ENCODE peak calls at places on chromosomes 16 and 17, in six cellular contexts. Q is H1, J is GM12891, E is K562, P is GM12878, X is HepG2. U is an unnamed sample.
A peak's percentile ranks its signal among the peaks of the same experiment; 100 is the strongest.

GRCh38 chr16:10566613-10567012 is 13.8 kb downstream of the EMP2 start:
- DNase-seq in X (no peak), P (no peak), J (no peak), Q (no peak), E (no peak), U (no peak)

GRCh38 chr16:49281843-49282642 is 405 bp upstream of the CBLN1 start:
- DNase-seq in P (no peak), E (peak; percentile 92), Q (peak; percentile 54), X (no peak), J (peak; percentile 84), U (peak; percentile 85)

GRCh38 chr16:9682320-9682719 is 499.9 kb downstream of the GRIN2A start:
- DNase-seq in J (no peak), Q (no peak), X (no peak), P (no peak), E (no peak), U (no peak)

GRCh38 chr17:67712375-67712774 is 5.4 kb upstream of the NOL11 start:
- DNase-seq in J (no peak), Q (no peak), E (no peak), P (no peak), X (no peak), U (no peak)

GRCh38 chr16:16148755-16149154 is 74.5 kb downstream of the ABCC6 start:
- DNase-seq in X (no peak), Q (no peak), P (no peak), E (no peak), J (no peak), U (no peak)

GRCh38 chr17:80036715-80037477 is 454 bp downstream of the CCDC40 start:
- DNase-seq in E (peak; percentile 20), Q (no peak), X (peak; percentile 57), P (no peak), J (no peak), U (no peak)

GRCh38 chr16:83136924-83137323 is 510.2 kb downstream of the CDH13 start:
- DNase-seq in X (no peak), P (no peak), Q (no peak), J (no peak), E (no peak), U (no peak)

GRCh38 chr16:19179890-19180490 is 11.9 kb downstream of the SYT17 start:
- DNase-seq in X (peak; percentile 62), J (peak; percentile 70), P (no peak), E (peak; percentile 77), Q (no peak), U (peak; percentile 50)

GRCh38 chr16:4790871-4791270 is 2.7 kb upstream of the SEPTIN12 start:
- DNase-seq in E (no peak), J (no peak), Q (no peak), X (no peak), P (no peak), U (no peak)

GRCh38 chr16:25828510-25828909 is 136.8 kb downstream of the HS3ST4 start:
- DNase-seq in Q (no peak), E (no peak), X (no peak), P (no peak), J (no peak), U (no peak)

GRCh38 chr16:27430512-27430911 is 28.5 kb downstream of the IL21R start:
- DNase-seq in Q (no peak), X (no peak), P (no peak), J (no peak), E (no peak), U (no peak)

GRCh38 chr17:59503489-59503888 is 61.9 kb upstream of the DHX40 start:
- DNase-seq in E (no peak), P (no peak), Q (no peak), J (no peak), X (no peak), U (no peak)

GRCh38 chr16:89738538-89739317 is 17.4 kb downstream of the ZNF276 start:
- DNase-seq in P (no peak), J (no peak), X (no peak), Q (no peak), E (no peak), U (no peak)

GRCh38 chr17:45201457-45201856 is 20.2 kb upstream of the FMNL1 start:
- DNase-seq in P (no peak), X (no peak), E (no peak), J (no peak), Q (no peak), U (no peak)

GRCh38 chr17:57801044-57801711 is 48.7 kb downstream of the MRPS23 start:
- DNase-seq in J (no peak), P (no peak), X (no peak), E (no peak), Q (no peak), U (no peak)

GRCh38 chr17:327971-328370 is 24.6 kb downstream of the RPH3AL start:
- DNase-seq in J (no peak), P (no peak), X (no peak), Q (no peak), E (no peak), U (no peak)

GRCh38 chr17:34154916-34155730 is 100.0 kb upstream of the CCL2 start:
- DNase-seq in E (no peak), Q (no peak), P (no peak), X (no peak), J (no peak), U (no peak)

GRCh38 chr17:9241371-9241712 is 220.0 kb downstream of the NTN1 start:
- DNase-seq in P (no peak), X (no peak), J (no peak), E (no peak), Q (no peak), U (no peak)

GRCh38 chr16:78362736-78363135 is 263.3 kb downstream of the WWOX start:
- DNase-seq in X (no peak), J (no peak), Q (no peak), E (no peak), P (no peak), U (no peak)

GRCh38 chr16:17303101-17303500 is 167.7 kb downstream of the XYLT1 start:
- DNase-seq in P (no peak), X (no peak), J (no peak), Q (no peak), E (no peak), U (no peak)

DNA sequence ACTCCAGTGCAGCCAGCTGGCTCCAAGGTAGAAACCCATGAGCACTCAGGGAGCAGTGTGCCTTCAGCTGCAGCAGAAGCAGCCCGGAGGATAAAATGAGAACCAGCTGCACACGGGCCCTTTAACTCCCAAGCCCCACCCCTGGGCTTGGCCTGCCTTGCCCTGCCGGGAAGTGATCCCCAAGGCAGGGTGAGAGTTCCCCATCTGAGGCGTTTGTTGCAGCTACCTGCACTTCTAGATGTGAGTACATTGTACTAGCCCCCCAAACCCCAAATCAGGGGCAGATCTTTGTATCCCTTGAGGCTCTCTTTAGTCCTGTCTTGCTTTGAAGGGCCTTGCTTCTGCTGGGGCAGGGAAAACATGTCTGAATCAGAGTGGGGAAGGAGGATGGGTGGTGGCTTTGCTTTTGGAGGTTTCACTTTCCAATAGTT is at the start of gene MVP:
- DNase-seq in J (peak; percentile 63), Q (no peak), P (no peak), X (no peak), E (peak; percentile 51), U (peak; percentile 73)
- TF ChIP-seq TAF1 in J (no peak), Q (no peak), P (no peak), X (no peak), E (no peak), U (peak; percentile 39)

GRCh38 chr16:68779891-68780290 is 42.8 kb downstream of the CDH1 start:
- DNase-seq in J (no peak), X (peak; percentile 30), E (no peak), P (no peak), Q (no peak), U (no peak)
- TF ChIP-seq POLR2A in J (no peak), X (no peak), E (no peak), P (no peak), Q (no peak), U (no peak)

DNA sequence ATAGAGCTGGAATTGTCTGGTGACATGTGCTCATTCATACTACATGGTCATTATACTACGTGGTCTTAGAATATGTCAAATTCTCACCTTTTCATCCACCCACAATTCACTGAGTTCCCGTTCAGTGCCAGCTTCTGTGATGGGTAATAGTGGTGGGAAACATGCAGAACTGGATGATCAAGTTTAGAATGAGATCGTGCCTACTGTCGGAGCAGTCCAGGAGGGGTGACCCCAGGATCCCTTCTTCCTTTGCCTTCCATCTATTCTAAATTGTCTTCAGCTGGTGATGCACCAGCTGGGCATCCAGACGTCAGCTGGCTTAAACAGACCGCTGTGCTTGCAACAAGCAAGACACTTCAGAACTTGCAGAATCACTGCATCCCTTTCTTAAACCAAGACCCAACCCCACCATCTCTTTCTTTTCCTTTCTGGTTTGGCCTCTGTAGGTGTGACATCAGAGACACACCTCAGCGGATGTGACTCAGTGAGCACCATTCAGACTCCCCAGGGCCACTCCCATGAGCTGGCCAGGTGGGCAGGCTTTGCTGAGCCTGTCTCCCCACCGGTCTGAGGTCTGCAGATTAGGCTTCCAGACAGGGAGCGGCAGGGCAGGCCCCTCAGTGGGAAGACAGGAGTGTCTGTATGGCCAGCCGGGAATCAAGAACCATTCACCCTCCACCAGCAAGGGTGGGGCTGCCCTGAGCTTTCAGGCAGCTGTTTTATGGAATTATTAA is 18.1 kb downstream of the C17orf100 start:
- DNase-seq in X (no peak), P (no peak), J (no peak), Q (no peak), E (no peak), U (no peak)
- TF ChIP-seq POLR2AphosphoS5 in X (no peak), P (no peak), J (no peak), Q (no peak), E (no peak), U (no peak)

DNA sequence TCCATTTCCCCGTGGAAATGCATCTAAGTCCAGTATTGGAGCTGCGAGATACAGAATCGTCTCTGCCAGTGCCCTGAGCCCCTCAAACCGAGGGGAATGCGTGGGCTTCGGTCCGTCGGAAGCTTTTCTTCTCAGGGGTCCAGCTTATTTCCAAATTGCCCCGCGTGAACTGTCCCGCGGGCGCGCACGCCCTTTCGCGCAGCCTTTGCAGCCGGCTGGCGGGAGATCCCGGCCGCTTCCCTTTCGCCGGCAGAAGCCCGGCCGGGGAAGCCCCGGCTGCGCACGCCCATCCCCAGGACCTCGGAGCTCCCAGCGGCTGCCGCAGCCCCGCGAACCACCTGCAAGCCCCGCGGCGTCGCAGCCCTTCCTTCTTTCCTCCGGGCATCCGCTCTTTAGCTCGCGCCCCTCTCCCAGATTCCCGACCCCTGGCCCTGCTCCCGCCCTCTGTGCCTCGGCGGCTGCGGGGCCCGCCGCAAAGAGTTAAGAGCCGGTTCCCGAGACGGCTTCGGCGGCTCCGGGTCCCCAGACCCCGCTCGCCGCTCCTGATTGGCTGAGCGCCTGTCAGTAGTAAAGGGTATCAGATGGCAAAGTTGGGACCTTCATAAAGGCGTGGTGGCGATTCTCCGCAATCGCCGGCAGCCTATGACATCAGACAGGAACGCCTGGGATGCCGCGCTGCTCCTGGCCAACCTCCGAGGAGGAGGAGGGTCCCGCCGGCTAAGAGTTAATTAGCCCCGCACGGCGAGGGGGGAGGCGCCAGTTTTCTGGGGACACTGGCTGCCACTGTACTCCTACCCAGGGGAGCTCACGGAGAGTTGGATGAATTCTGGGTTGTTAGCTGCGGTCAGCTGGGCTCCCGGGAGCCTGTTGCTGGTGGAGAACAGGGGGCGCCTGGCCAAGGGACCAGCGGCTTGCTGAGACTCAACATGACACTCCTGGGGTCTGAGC is at the start of gene MYOCD:
- DNase-seq in E (no peak), Q (peak; percentile 79), X (no peak), P (no peak), J (peak; percentile 42), U (peak; percentile 42)
- TF ChIP-seq TAF1 in E (no peak), Q (peak; percentile 35), X (no peak), P (no peak), J (no peak), U (no peak)

GRCh38 chr17:48544356-48545021 is 420 bp downstream of the HOXB2 start:
- DNase-seq in E (peak; percentile 79), X (no peak), Q (no peak), P (no peak), J (no peak), U (no peak)
- TF ChIP-seq POLR2A in E (peak; percentile 71), X (no peak), Q (no peak), P (no peak), J (no peak), U (no peak)

U was measured in GM12892.